ENCODE peak calls at places on chromosomes 7 and 10, in four cellular contexts. I is H1, U is SK-N-SH, E is K562. X is an unnamed sample.

GRCh38 chr10:30763933-30764332 is 134.4 kb upstream of the LYZL2 start:
- DNase-seq in I (no peak), U (no peak), E (no peak), X (no peak)

GRCh38 chr10:79152423-79152817 is 83.7 kb downstream of the ZMIZ1 start:
- DNase-seq in I (no peak), U (no peak), E (peak; percentile 68), X (no peak)

GRCh38 chr10:31937371-31937770 is 8.7 kb upstream of the ARHGAP12 start:
- DNase-seq in I (no peak), U (no peak), E (no peak), X (no peak)

GRCh38 chr10:132096223-132096622 is 30.5 kb downstream of the JAKMIP3 start:
- DNase-seq in I (no peak), U (no peak), E (no peak), X (no peak)

GRCh38 chr7:29405891-29406290 is 157.7 kb upstream of the PRR15 start:
- DNase-seq in I (no peak), U (no peak), E (no peak), X (no peak)

GRCh38 chr7:64045301-64046040 is at the start of gene ZNF727:
- DNase-seq in I (no peak), U (peak; percentile 67), E (no peak), X (no peak)

GRCh38 chr10:103278424-103278823 is 1.5 kb downstream of the INA start:
- DNase-seq in I (peak; percentile 51), U (no peak), E (no peak), X (no peak)

GRCh38 chr7:23315366-23315765 is 16.2 kb downstream of the MALSU1 start:
- DNase-seq in I (no peak), U (no peak), E (no peak), X (no peak)

GRCh38 chr10:46308666-46309450 is 22.1 kb downstream of the ANTXRL start:
- DNase-seq in I (no peak), U (no peak), E (no peak), X (no peak)

GRCh38 chr10:58781873-58782488 is 269.3 kb downstream of the BICC1 start:
- DNase-seq in I (no peak), U (peak; percentile 36), E (peak; percentile 43), X (no peak)

GRCh38 chr7:2504818-2505375 is 14.7 kb upstream of the LFNG start:
- DNase-seq in I (no peak), U (no peak), E (no peak), X (no peak)

GRCh38 chr7:44375926-44376342 is 50.5 kb upstream of the CAMK2B start:
- DNase-seq in I (no peak), U (no peak), E (no peak), X (no peak)

GRCh38 chr10:30788307-30788706 is 158.8 kb upstream of the LYZL2 start:
- DNase-seq in I (no peak), U (no peak), E (no peak), X (no peak)

DNA sequence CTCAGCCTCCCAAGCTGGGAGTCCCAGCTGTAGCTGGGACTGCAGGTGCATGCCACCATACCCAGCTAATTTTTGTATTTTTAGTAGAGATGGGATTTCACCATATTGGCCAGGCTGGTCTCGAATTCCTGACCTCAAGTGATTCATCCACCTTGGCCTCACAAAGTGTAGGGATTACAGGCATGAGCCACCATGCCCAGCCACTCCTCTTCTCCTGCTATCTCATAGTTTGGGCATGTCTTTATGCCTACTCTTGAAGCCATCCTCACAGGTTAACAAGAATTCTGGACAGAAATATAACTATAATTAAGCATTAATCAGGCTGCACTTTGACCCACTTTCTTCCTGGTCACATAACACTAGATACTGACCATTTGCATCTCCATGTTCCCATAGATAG is 28.6 kb upstream of the C10orf67 start:
- DNase-seq in I (no peak), U (no peak), E (no peak), X (no peak)
- TF ChIP-seq TEAD4 in I (no peak), U (no peak), E (no peak), X (no peak)

GRCh38 chr7:48421357-48421756 is 250.1 kb downstream of the ABCA13 start:
- DNase-seq in I (no peak), U (no peak), E (no peak), X (no peak)
- TF ChIP-seq TEAD4 in I (no peak), U (no peak), E (no peak), X (no peak)

GRCh38 chr7:151056286-151057037 is 1.2 kb downstream of the CDK5 start:
- DNase-seq in I (no peak), U (no peak), E (peak; percentile 76), X (peak; percentile 69)
- TF ChIP-seq TEAD4 in I (no peak), U (no peak), E (peak; percentile 39), X (no peak)

DNA sequence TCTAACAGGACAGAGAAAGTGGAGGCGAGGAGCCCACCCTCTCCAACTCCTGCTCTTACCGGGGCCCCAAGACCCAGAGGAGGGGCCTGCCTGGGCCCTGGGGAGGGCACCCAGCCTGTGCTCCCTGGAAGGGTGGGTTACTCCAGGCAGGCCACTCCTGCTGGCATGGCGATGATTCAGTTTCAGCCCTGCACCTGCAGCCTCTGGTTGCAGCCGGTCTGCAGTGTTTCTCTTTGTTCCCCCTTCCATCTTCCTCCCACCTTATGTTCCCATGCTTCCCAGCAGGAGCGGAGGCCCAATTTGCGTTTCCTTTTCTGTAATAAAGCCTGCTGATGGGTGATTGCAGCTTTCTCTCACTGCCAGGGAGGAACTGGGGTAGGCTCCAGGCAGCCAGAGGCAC is 53.2 kb upstream of the FAM20C start:
- DNase-seq in I (no peak), U (no peak), E (no peak), X (no peak)
- TF ChIP-seq TEAD4 in I (no peak), U (no peak), E (no peak), X (no peak)

GRCh38 chr10:3117486-3117885 is 50.1 kb downstream of the PFKP start:
- DNase-seq in I (no peak), U (no peak), E (no peak), X (no peak)
- TF ChIP-seq TEAD4 in I (no peak), U (no peak), E (no peak), X (no peak)

GRCh38 chr10:69451784-69452251 is 553 bp downstream of the TSPAN15 start:
- DNase-seq in I (peak; percentile 79), U (peak; percentile 41), E (no peak), X (peak; percentile 73)

GRCh38 chr10:69452676-69453415 is 1.6 kb downstream of the TSPAN15 start:
- DNase-seq in I (no peak), U (no peak), E (no peak), X (no peak)

GRCh38 chr10:69451209-69451783 is at the start of gene TSPAN15:
- DNase-seq in I (peak; percentile 91), U (peak; percentile 96), E (peak; percentile 78), X (peak; percentile 95)

GRCh38 chr10:69446650-69447151 is 4.6 kb upstream of the TSPAN15 start:
- DNase-seq in I (no peak), U (no peak), E (peak; percentile 45), X (no peak)

DNA sequence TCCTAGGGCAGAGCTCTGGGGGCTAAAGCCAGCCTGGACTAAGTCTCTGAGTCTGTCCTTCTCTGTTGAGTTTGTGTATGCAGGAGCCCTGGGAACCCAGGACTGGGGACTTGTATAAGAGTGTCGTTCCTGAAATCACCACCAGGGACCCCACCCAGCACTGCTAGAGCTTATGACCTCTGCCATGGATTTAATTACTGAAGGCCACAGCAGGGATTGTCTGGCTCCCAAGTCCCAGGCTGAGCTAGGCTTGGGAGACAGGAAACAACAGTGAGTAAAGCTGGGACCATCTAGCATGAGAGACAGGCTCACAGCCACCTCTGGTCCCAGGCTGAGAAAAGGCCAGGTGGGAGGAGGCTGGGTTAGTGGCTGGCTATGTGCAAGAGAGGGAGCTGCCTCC is 1.4 kb upstream of the TSPAN15 start:
- DNase-seq in I (peak; percentile 66), U (peak; percentile 78), E (peak; percentile 67), X (peak; percentile 75)
- TF ChIP-seq TEAD4 in I (no peak), U (no peak), E (no peak), X (no peak)